ENCODE peak calls at places on chromosomes 11 and 22, in seven cellular contexts. One of them, this sample, is unnamed.

GRCh38 chr22:43326342-43326825 is 16.8 kb downstream of the SCUBE1 start:
- DNase-seq in fibroblast of lung: no peak
- DNase-seq in mesendoderm: no peak
- DNase-seq in CD8-positive, alpha-beta memory T cell: no peak
- DNase-seq in tibial nerve: no peak
- DNase-seq in left ventricle myocardium inferior: no peak
- DNase-seq in neural progenitor cell: peak; percentile 92
- DNase-seq in this sample: peak; percentile 40

GRCh38 chr11:66126808-66127555 is 56.9 kb downstream of the PACS1 start:
- DNase-seq in CD8-positive, alpha-beta memory T cell: peak; percentile 7
- DNase-seq in tibial nerve: peak; percentile 48
- DNase-seq in left ventricle myocardium inferior: peak; percentile 46
- DNase-seq in mesendoderm: peak; percentile 68
- DNase-seq in fibroblast of lung: peak; percentile 47
- DNase-seq in neural progenitor cell: no peak
- DNase-seq in this sample: no peak

GRCh38 chr22:22245256-22245909 is 797 bp downstream of the VPREB1 start:
- DNase-seq in neural progenitor cell: no peak
- DNase-seq in CD8-positive, alpha-beta memory T cell: no peak
- DNase-seq in mesendoderm: no peak
- DNase-seq in left ventricle myocardium inferior: no peak
- DNase-seq in tibial nerve: no peak
- DNase-seq in fibroblast of lung: no peak
- DNase-seq in this sample: no peak

GRCh38 chr11:130710022-130710421 is 206.3 kb downstream of the SNX19 start:
- DNase-seq in left ventricle myocardium inferior: no peak
- DNase-seq in mesendoderm: no peak
- DNase-seq in fibroblast of lung: no peak
- DNase-seq in tibial nerve: no peak
- DNase-seq in CD8-positive, alpha-beta memory T cell: no peak
- DNase-seq in neural progenitor cell: no peak
- DNase-seq in this sample: no peak

GRCh38 chr11:127619946-127620345 is 619.4 kb upstream of the KIRREL3 start:
- DNase-seq in mesendoderm: no peak
- DNase-seq in tibial nerve: no peak
- DNase-seq in left ventricle myocardium inferior: no peak
- DNase-seq in CD8-positive, alpha-beta memory T cell: no peak
- DNase-seq in fibroblast of lung: no peak
- DNase-seq in neural progenitor cell: no peak
- DNase-seq in this sample: no peak

GRCh38 chr11:1564535-1565172 is 7.4 kb downstream of the DUSP8 start:
- DNase-seq in mesendoderm: peak; percentile 88
- DNase-seq in fibroblast of lung: peak; percentile 89
- DNase-seq in CD8-positive, alpha-beta memory T cell: no peak
- DNase-seq in left ventricle myocardium inferior: peak; percentile 75
- DNase-seq in tibial nerve: no peak
- DNase-seq in neural progenitor cell: peak; percentile 90
- DNase-seq in this sample: peak; percentile 98

GRCh38 chr11:2528301-2529050 is 83.7 kb downstream of the KCNQ1 start:
- DNase-seq in mesendoderm: no peak
- DNase-seq in neural progenitor cell: no peak
- DNase-seq in left ventricle myocardium inferior: no peak
- DNase-seq in CD8-positive, alpha-beta memory T cell: no peak
- DNase-seq in tibial nerve: no peak
- DNase-seq in fibroblast of lung: no peak
- DNase-seq in this sample: peak; percentile 26

GRCh38 chr22:46290843-46291785 is 5.6 kb upstream of the GTSE1 start:
- DNase-seq in mesendoderm: no peak
- DNase-seq in CD8-positive, alpha-beta memory T cell: no peak
- DNase-seq in tibial nerve: no peak
- DNase-seq in neural progenitor cell: no peak
- DNase-seq in fibroblast of lung: no peak
- DNase-seq in left ventricle myocardium inferior: no peak
- DNase-seq in this sample: peak; percentile 35

GRCh38 chr22:46936378-46936916 is 174.0 kb downstream of the TBC1D22A start:
- DNase-seq in mesendoderm: no peak
- DNase-seq in CD8-positive, alpha-beta memory T cell: no peak
- DNase-seq in fibroblast of lung: peak; percentile 14
- DNase-seq in neural progenitor cell: no peak
- DNase-seq in tibial nerve: peak; percentile 27
- DNase-seq in left ventricle myocardium inferior: no peak
- DNase-seq in this sample: no peak

GRCh38 chr11:31340903-31341572 is 28.5 kb downstream of the DCDC1 start:
- DNase-seq in tibial nerve: no peak
- DNase-seq in fibroblast of lung: peak; percentile 42
- DNase-seq in CD8-positive, alpha-beta memory T cell: no peak
- DNase-seq in mesendoderm: peak; percentile 71
- DNase-seq in neural progenitor cell: peak; percentile 49
- DNase-seq in left ventricle myocardium inferior: no peak
- DNase-seq in this sample: peak; percentile 49

GRCh38 chr11:45400594-45400993 is 114.5 kb upstream of the SYT13 start:
- DNase-seq in neural progenitor cell: no peak
- DNase-seq in tibial nerve: no peak
- DNase-seq in fibroblast of lung: peak; percentile 52
- DNase-seq in mesendoderm: no peak
- DNase-seq in CD8-positive, alpha-beta memory T cell: no peak
- DNase-seq in left ventricle myocardium inferior: no peak
- DNase-seq in this sample: no peak

GRCh38 chr11:108663154-108663877 is 1.6 kb upstream of the DDX10 start:
- DNase-seq in fibroblast of lung: no peak
- DNase-seq in neural progenitor cell: no peak
- DNase-seq in mesendoderm: no peak
- DNase-seq in CD8-positive, alpha-beta memory T cell: no peak
- DNase-seq in tibial nerve: no peak
- DNase-seq in left ventricle myocardium inferior: no peak
- DNase-seq in this sample: no peak

GRCh38 chr11:108666373-108666772 is 1.5 kb downstream of the DDX10 start:
- DNase-seq in fibroblast of lung: no peak
- DNase-seq in tibial nerve: no peak
- DNase-seq in neural progenitor cell: no peak
- DNase-seq in CD8-positive, alpha-beta memory T cell: no peak
- DNase-seq in left ventricle myocardium inferior: no peak
- DNase-seq in mesendoderm: peak; percentile 83
- DNase-seq in this sample: no peak

GRCh38 chr11:108662700-108663099 is 2.2 kb upstream of the DDX10 start:
- DNase-seq in neural progenitor cell: no peak
- DNase-seq in left ventricle myocardium inferior: no peak
- DNase-seq in tibial nerve: no peak
- DNase-seq in fibroblast of lung: no peak
- DNase-seq in CD8-positive, alpha-beta memory T cell: no peak
- DNase-seq in mesendoderm: no peak
- DNase-seq in this sample: no peak

GRCh38 chr11:108664730-108665525 is at the start of gene DDX10:
- DNase-seq in fibroblast of lung: peak; percentile 98
- DNase-seq in tibial nerve: peak; percentile 99
- DNase-seq in mesendoderm: peak; percentile 99
- DNase-seq in CD8-positive, alpha-beta memory T cell: peak; percentile 99
- DNase-seq in neural progenitor cell: peak; percentile 98
- DNase-seq in left ventricle myocardium inferior: peak; percentile 98
- DNase-seq in this sample: peak; percentile 95

GRCh38 chr11:108664241-108664640 is 628 bp upstream of the DDX10 start:
- DNase-seq in left ventricle myocardium inferior: no peak
- DNase-seq in mesendoderm: no peak
- DNase-seq in fibroblast of lung: no peak
- DNase-seq in neural progenitor cell: no peak
- DNase-seq in CD8-positive, alpha-beta memory T cell: no peak
- DNase-seq in tibial nerve: no peak
- DNase-seq in this sample: no peak
- H3K4me3 ChIP-seq in left ventricle myocardium inferior: peak overlapping the region; percentile 95
- H3K4me3 ChIP-seq in mesendoderm: no peak overlapping the region
- H3K4me3 ChIP-seq in fibroblast of lung: peak overlapping the region; percentile 71
- H3K4me3 ChIP-seq in neural progenitor cell: peak overlapping the region; percentile 29
- H3K4me3 ChIP-seq in CD8-positive, alpha-beta memory T cell: peak overlapping the region; percentile 75
- H3K4me3 ChIP-seq in tibial nerve: peak overlapping the region; percentile 82
- H3K4me3 ChIP-seq in this sample: peak overlapping the region; percentile 22

GRCh38 chr11:6596237-6596877 is 7.1 kb downstream of the RRP8 start:
- DNase-seq in tibial nerve: peak; percentile 3
- DNase-seq in mesendoderm: no peak
- DNase-seq in fibroblast of lung: no peak
- DNase-seq in CD8-positive, alpha-beta memory T cell: no peak
- DNase-seq in left ventricle myocardium inferior: no peak
- DNase-seq in neural progenitor cell: no peak
- DNase-seq in this sample: no peak
- H3K36me3 ChIP-seq in tibial nerve: peaks cover 80% of the 10 kb centered on the region
- H3K36me3 ChIP-seq in mesendoderm: peaks cover 5% of the 10 kb centered on the region
- H3K36me3 ChIP-seq in fibroblast of lung: peaks cover 14% of the 10 kb centered on the region
- H3K36me3 ChIP-seq in CD8-positive, alpha-beta memory T cell: peaks cover 23% of the 10 kb centered on the region
- H3K36me3 ChIP-seq in left ventricle myocardium inferior: peaks cover 42% of the 10 kb centered on the region
- H3K36me3 ChIP-seq in neural progenitor cell: no peaks in the 10 kb centered on the region
- H3K36me3 ChIP-seq in this sample: peaks cover 13% of the 10 kb centered on the region

GRCh38 chr22:37803636-37804371 is 3.9 kb upstream of the GCAT start:
- DNase-seq in neural progenitor cell: peak; percentile 58
- DNase-seq in mesendoderm: no peak
- DNase-seq in fibroblast of lung: no peak
- DNase-seq in tibial nerve: no peak
- DNase-seq in CD8-positive, alpha-beta memory T cell: no peak
- DNase-seq in left ventricle myocardium inferior: no peak
- DNase-seq in this sample: peak; percentile 79
- H3K27me3 ChIP-seq in neural progenitor cell: peaks cover 52% of the 10 kb centered on the region
- H3K27me3 ChIP-seq in mesendoderm: peaks cover 26% of the 10 kb centered on the region
- H3K27me3 ChIP-seq in fibroblast of lung: no peaks in the 10 kb centered on the region
- H3K27me3 ChIP-seq in tibial nerve: no peaks in the 10 kb centered on the region
- H3K27me3 ChIP-seq in CD8-positive, alpha-beta memory T cell: peaks cover 40% of the 10 kb centered on the region
- H3K27me3 ChIP-seq in left ventricle myocardium inferior: no peaks in the 10 kb centered on the region
- H3K27me3 ChIP-seq in this sample: peaks cover 45% of the 10 kb centered on the region

DNA sequence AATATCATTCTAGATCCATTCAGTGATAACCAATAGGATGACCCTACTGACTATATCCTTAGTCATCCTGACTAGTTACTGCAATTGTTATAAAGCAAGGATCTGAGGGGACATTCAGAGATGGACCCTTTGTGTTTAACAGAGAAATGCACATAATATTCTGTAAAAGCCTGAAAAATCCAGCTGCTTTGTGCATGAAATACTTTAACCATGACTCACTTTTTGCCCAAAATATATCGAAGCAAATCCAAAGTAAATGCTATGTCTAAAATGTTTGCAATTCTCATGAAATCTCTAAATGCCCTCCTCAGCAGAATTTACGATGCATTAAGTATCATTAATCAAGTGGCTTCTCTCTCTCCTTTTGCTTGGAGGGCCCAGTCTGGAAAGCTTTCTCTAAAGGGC is 178.8 kb upstream of the MTMR2 start:
- DNase-seq in CD8-positive, alpha-beta memory T cell: no peak
- DNase-seq in fibroblast of lung: peak; percentile 72
- DNase-seq in neural progenitor cell: no peak
- DNase-seq in left ventricle myocardium inferior: no peak
- DNase-seq in mesendoderm: no peak
- DNase-seq in tibial nerve: no peak
- DNase-seq in this sample: no peak
- H3K4me3 ChIP-seq in CD8-positive, alpha-beta memory T cell: no peak overlapping the region
- H3K4me3 ChIP-seq in fibroblast of lung: no peak overlapping the region
- H3K4me3 ChIP-seq in neural progenitor cell: no peak overlapping the region
- H3K4me3 ChIP-seq in left ventricle myocardium inferior: no peak overlapping the region
- H3K4me3 ChIP-seq in mesendoderm: no peak overlapping the region
- H3K4me3 ChIP-seq in tibial nerve: no peak overlapping the region
- H3K4me3 ChIP-seq in this sample: no peak overlapping the region

DNA sequence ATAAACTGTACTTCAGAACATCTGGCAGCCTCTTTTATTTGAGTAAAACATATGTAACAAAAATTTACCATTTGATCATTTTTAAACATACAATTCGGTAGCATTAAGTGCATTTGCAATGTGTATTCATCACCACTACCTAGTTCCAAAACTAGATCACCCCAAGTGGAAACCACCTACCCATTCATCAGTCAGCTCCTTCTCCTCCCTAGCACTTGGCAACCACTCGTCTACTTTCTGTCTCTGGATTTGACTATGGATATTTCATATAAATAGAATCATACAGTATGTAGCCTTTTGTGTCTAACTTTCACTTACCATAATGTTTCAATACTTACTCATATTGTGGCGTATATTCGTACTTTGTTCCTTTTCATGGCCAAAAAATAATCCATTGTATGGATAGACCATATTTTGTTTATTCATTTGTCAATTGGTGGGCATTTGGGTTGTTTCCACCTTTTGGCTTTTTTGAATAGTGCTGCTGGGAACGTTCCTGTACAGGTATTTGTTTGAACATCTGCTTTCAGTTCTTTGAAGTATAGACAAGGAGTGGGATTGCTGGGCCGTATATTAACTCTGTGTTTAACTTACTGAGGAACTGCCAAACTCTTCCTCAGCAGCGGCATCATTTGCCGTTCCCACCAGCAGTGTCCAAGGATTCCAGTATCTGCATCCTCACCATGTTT is 27.2 kb upstream of the ADORA2A start:
- DNase-seq in left ventricle myocardium inferior: no peak
- DNase-seq in tibial nerve: no peak
- DNase-seq in fibroblast of lung: no peak
- DNase-seq in neural progenitor cell: no peak
- DNase-seq in CD8-positive, alpha-beta memory T cell: no peak
- DNase-seq in mesendoderm: no peak
- DNase-seq in this sample: no peak
- H3K36me3 ChIP-seq in left ventricle myocardium inferior: peaks cover 27% of the 10 kb centered on the region
- H3K36me3 ChIP-seq in tibial nerve: peaks cover 54% of the 10 kb centered on the region
- H3K36me3 ChIP-seq in fibroblast of lung: peaks cover 2% of the 10 kb centered on the region
- H3K36me3 ChIP-seq in neural progenitor cell: no peaks in the 10 kb centered on the region
- H3K36me3 ChIP-seq in CD8-positive, alpha-beta memory T cell: peaks cover 4% of the 10 kb centered on the region
- H3K36me3 ChIP-seq in mesendoderm: no peaks in the 10 kb centered on the region
- H3K36me3 ChIP-seq in this sample: peaks cover 5% of the 10 kb centered on the region

GRCh38 chr22:19383292-19383691 is 48.2 kb downstream of the HIRA start:
- DNase-seq in CD8-positive, alpha-beta memory T cell: no peak
- DNase-seq in tibial nerve: no peak
- DNase-seq in mesendoderm: peak; percentile 90
- DNase-seq in left ventricle myocardium inferior: no peak
- DNase-seq in neural progenitor cell: no peak
- DNase-seq in fibroblast of lung: no peak
- DNase-seq in this sample: no peak

GRCh38 chr22:19385221-19385906 is 46.2 kb downstream of the HIRA start:
- DNase-seq in neural progenitor cell: no peak
- DNase-seq in CD8-positive, alpha-beta memory T cell: no peak
- DNase-seq in mesendoderm: no peak
- DNase-seq in left ventricle myocardium inferior: no peak
- DNase-seq in fibroblast of lung: no peak
- DNase-seq in tibial nerve: no peak
- DNase-seq in this sample: no peak

GRCh38 chr22:19387575-19387974 is 44.0 kb downstream of the HIRA start:
- DNase-seq in left ventricle myocardium inferior: no peak
- DNase-seq in CD8-positive, alpha-beta memory T cell: no peak
- DNase-seq in mesendoderm: no peak
- DNase-seq in fibroblast of lung: no peak
- DNase-seq in neural progenitor cell: no peak
- DNase-seq in tibial nerve: no peak
- DNase-seq in this sample: no peak

GRCh38 chr22:19382240-19382639 is 49.3 kb downstream of the HIRA start:
- DNase-seq in left ventricle myocardium inferior: no peak
- DNase-seq in tibial nerve: no peak
- DNase-seq in CD8-positive, alpha-beta memory T cell: no peak
- DNase-seq in mesendoderm: no peak
- DNase-seq in fibroblast of lung: no peak
- DNase-seq in neural progenitor cell: no peak
- DNase-seq in this sample: no peak

GRCh38 chr22:19386248-19386647 is 45.3 kb downstream of the HIRA start:
- DNase-seq in mesendoderm: no peak
- DNase-seq in neural progenitor cell: no peak
- DNase-seq in tibial nerve: no peak
- DNase-seq in fibroblast of lung: no peak
- DNase-seq in CD8-positive, alpha-beta memory T cell: no peak
- DNase-seq in left ventricle myocardium inferior: no peak
- DNase-seq in this sample: no peak
- H3K27me3 ChIP-seq in mesendoderm: no peaks in the 10 kb centered on the region
- H3K27me3 ChIP-seq in neural progenitor cell: no peaks in the 10 kb centered on the region
- H3K27me3 ChIP-seq in tibial nerve: no peaks in the 10 kb centered on the region
- H3K27me3 ChIP-seq in fibroblast of lung: no peaks in the 10 kb centered on the region
- H3K27me3 ChIP-seq in CD8-positive, alpha-beta memory T cell: no peaks in the 10 kb centered on the region
- H3K27me3 ChIP-seq in left ventricle myocardium inferior: no peaks in the 10 kb centered on the region
- H3K27me3 ChIP-seq in this sample: no peaks in the 10 kb centered on the region

GRCh38 chr11:71998649-71999310 is at the start of gene IL18BP:
- DNase-seq in fibroblast of lung: no peak
- DNase-seq in mesendoderm: no peak
- DNase-seq in neural progenitor cell: no peak
- DNase-seq in CD8-positive, alpha-beta memory T cell: no peak
- DNase-seq in tibial nerve: no peak
- DNase-seq in left ventricle myocardium inferior: no peak
- DNase-seq in this sample: no peak
- H3K4me3 ChIP-seq in fibroblast of lung: peak within 1 kb of the TSS; percentile 12
- H3K4me3 ChIP-seq in mesendoderm: no peak within 1 kb of the TSS
- H3K4me3 ChIP-seq in neural progenitor cell: no peak within 1 kb of the TSS
- H3K4me3 ChIP-seq in CD8-positive, alpha-beta memory T cell: peak within 1 kb of the TSS; percentile 64
- H3K4me3 ChIP-seq in tibial nerve: peak within 1 kb of the TSS; percentile 26
- H3K4me3 ChIP-seq in left ventricle myocardium inferior: peak within 1 kb of the TSS; percentile 57
- H3K4me3 ChIP-seq in this sample: no peak within 1 kb of the TSS

This sample was measured in H7.